ENCODE peak calls at places on chromosomes 2 and 18, in ten cellular contexts. One of them, this sample, is unnamed.

GRCh38 chr2:241107384-241107783 is 5.3 kb upstream of the MTERF4 start:
- DNase-seq in CD4-positive, alpha-beta T cell: no peak
- DNase-seq in cardiac muscle cell: no peak
- DNase-seq in A549: no peak
- DNase-seq in H9: no peak
- DNase-seq in dorsolateral prefrontal cortex: no peak
- DNase-seq in upper lobe of left lung: no peak
- DNase-seq in uterus: no peak
- DNase-seq in ovary: no peak
- DNase-seq in neural progenitor cell: no peak
- DNase-seq in this sample: no peak

GRCh38 chr2:218569038-218569431 is 396 bp downstream of the CNOT9 start:
- DNase-seq in CD4-positive, alpha-beta T cell: peak; percentile 31
- DNase-seq in cardiac muscle cell: peak; percentile 80
- DNase-seq in A549: peak; percentile 13
- DNase-seq in H9: no peak
- DNase-seq in dorsolateral prefrontal cortex: no peak
- DNase-seq in upper lobe of left lung: peak; percentile 54
- DNase-seq in uterus: peak; percentile 40
- DNase-seq in ovary: no peak
- DNase-seq in neural progenitor cell: peak; percentile 79
- DNase-seq in this sample: no peak

GRCh38 chr2:105950521-105951389 is 206.0 kb downstream of the NCK2 start:
- DNase-seq in CD4-positive, alpha-beta T cell: no peak
- DNase-seq in cardiac muscle cell: peak; percentile 45
- DNase-seq in A549: no peak
- DNase-seq in H9: peak; percentile 52
- DNase-seq in dorsolateral prefrontal cortex: no peak
- DNase-seq in upper lobe of left lung: no peak
- DNase-seq in uterus: no peak
- DNase-seq in ovary: no peak
- DNase-seq in neural progenitor cell: peak; percentile 93
- DNase-seq in this sample: no peak

GRCh38 chr2:130796280-130796679 is 40.4 kb upstream of the ARHGEF4 start:
- DNase-seq in CD4-positive, alpha-beta T cell: no peak
- DNase-seq in cardiac muscle cell: no peak
- DNase-seq in A549: no peak
- DNase-seq in H9: peak; percentile 73
- DNase-seq in dorsolateral prefrontal cortex: no peak
- DNase-seq in upper lobe of left lung: no peak
- DNase-seq in uterus: no peak
- DNase-seq in ovary: no peak
- DNase-seq in neural progenitor cell: peak; percentile 23
- DNase-seq in this sample: no peak

GRCh38 chr2:128593518-128594272 is 275.0 kb upstream of the HS6ST1 start:
- DNase-seq in CD4-positive, alpha-beta T cell: no peak
- DNase-seq in cardiac muscle cell: peak; percentile 83
- DNase-seq in A549: no peak
- DNase-seq in H9: no peak
- DNase-seq in dorsolateral prefrontal cortex: no peak
- DNase-seq in upper lobe of left lung: no peak
- DNase-seq in uterus: no peak
- DNase-seq in ovary: no peak
- DNase-seq in neural progenitor cell: peak; percentile 55
- DNase-seq in this sample: no peak

GRCh38 chr2:118202707-118203303 is 114.5 kb downstream of the INSIG2 start:
- DNase-seq in CD4-positive, alpha-beta T cell: peak; percentile 33
- DNase-seq in cardiac muscle cell: peak; percentile 78
- DNase-seq in A549: peak; percentile 33
- DNase-seq in H9: peak; percentile 71
- DNase-seq in dorsolateral prefrontal cortex: no peak
- DNase-seq in upper lobe of left lung: no peak
- DNase-seq in uterus: no peak
- DNase-seq in ovary: no peak
- DNase-seq in neural progenitor cell: peak; percentile 76
- DNase-seq in this sample: peak; percentile 53

GRCh38 chr2:54371461-54372065 is 84.6 kb upstream of the SPTBN1 start:
- DNase-seq in CD4-positive, alpha-beta T cell: no peak
- DNase-seq in cardiac muscle cell: no peak
- DNase-seq in A549: no peak
- DNase-seq in H9: no peak
- DNase-seq in dorsolateral prefrontal cortex: no peak
- DNase-seq in upper lobe of left lung: no peak
- DNase-seq in uterus: no peak
- DNase-seq in ovary: no peak
- DNase-seq in neural progenitor cell: no peak
- DNase-seq in this sample: no peak

GRCh38 chr2:195646424-195646823 is 10.6 kb upstream of the SLC39A10 start:
- DNase-seq in CD4-positive, alpha-beta T cell: no peak
- DNase-seq in cardiac muscle cell: no peak
- DNase-seq in A549: no peak
- DNase-seq in H9: peak; percentile 49
- DNase-seq in dorsolateral prefrontal cortex: no peak
- DNase-seq in upper lobe of left lung: no peak
- DNase-seq in uterus: no peak
- DNase-seq in ovary: no peak
- DNase-seq in neural progenitor cell: peak; percentile 29
- DNase-seq in this sample: no peak

GRCh38 chr2:134504586-134505336 is 214.0 kb downstream of the TMEM163 start:
- DNase-seq in CD4-positive, alpha-beta T cell: no peak
- DNase-seq in cardiac muscle cell: no peak
- DNase-seq in A549: no peak
- DNase-seq in H9: no peak
- DNase-seq in dorsolateral prefrontal cortex: no peak
- DNase-seq in upper lobe of left lung: peak; percentile 38
- DNase-seq in uterus: no peak
- DNase-seq in ovary: no peak
- DNase-seq in neural progenitor cell: no peak
- DNase-seq in this sample: no peak

GRCh38 chr2:234257859-234258561 is 207.5 kb downstream of the SPP2 start:
- DNase-seq in CD4-positive, alpha-beta T cell: no peak
- DNase-seq in cardiac muscle cell: peak; percentile 34
- DNase-seq in A549: peak; percentile 94
- DNase-seq in H9: peak; percentile 78
- DNase-seq in dorsolateral prefrontal cortex: no peak
- DNase-seq in upper lobe of left lung: peak; percentile 37
- DNase-seq in uterus: no peak
- DNase-seq in ovary: no peak
- DNase-seq in neural progenitor cell: peak; percentile 60
- DNase-seq in this sample: peak; percentile 94

GRCh38 chr18:63148449-63149199 is 170.9 kb downstream of the BCL2 start:
- DNase-seq in CD4-positive, alpha-beta T cell: no peak
- DNase-seq in cardiac muscle cell: no peak
- DNase-seq in A549: no peak
- DNase-seq in H9: no peak
- DNase-seq in dorsolateral prefrontal cortex: no peak
- DNase-seq in upper lobe of left lung: no peak
- DNase-seq in uterus: peak; percentile 65
- DNase-seq in ovary: peak; percentile 52
- DNase-seq in neural progenitor cell: no peak
- DNase-seq in this sample: no peak

GRCh38 chr2:94956797-94957391 is 68.6 kb upstream of the MAL start:
- DNase-seq in CD4-positive, alpha-beta T cell: peak; percentile 10
- DNase-seq in cardiac muscle cell: peak; percentile 0
- DNase-seq in A549: peak; percentile 43
- DNase-seq in H9: no peak
- DNase-seq in dorsolateral prefrontal cortex: no peak
- DNase-seq in upper lobe of left lung: no peak
- DNase-seq in uterus: no peak
- DNase-seq in ovary: no peak
- DNase-seq in neural progenitor cell: no peak
- DNase-seq in this sample: peak; percentile 5

GRCh38 chr2:182372661-182373060 is 54.2 kb downstream of the PDE1A start:
- DNase-seq in CD4-positive, alpha-beta T cell: no peak
- DNase-seq in cardiac muscle cell: no peak
- DNase-seq in A549: peak; percentile 55
- DNase-seq in H9: no peak
- DNase-seq in dorsolateral prefrontal cortex: no peak
- DNase-seq in upper lobe of left lung: no peak
- DNase-seq in uterus: peak; percentile 29
- DNase-seq in ovary: no peak
- DNase-seq in neural progenitor cell: no peak
- DNase-seq in this sample: peak; percentile 17

DNA sequence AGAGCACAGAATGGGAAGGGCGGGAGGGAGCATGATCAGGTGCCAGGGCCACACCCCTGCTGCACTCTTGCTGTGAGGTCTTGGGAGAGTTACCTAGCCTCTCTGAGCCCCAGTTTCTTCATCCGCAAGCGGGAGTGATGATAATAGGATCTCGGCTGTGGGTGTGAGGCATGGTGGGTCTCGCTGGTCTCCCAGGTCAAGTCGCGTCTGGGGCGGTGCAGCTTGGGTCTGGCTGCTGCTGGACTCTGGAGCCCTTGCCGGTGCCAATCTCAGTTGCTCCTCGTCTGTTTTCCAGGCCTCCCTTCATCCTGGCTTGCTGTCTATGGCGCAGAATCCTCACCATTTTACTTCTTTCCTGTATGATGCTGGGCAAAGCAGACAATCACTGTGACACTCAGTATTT is 130.3 kb upstream of the RAB12 start:
- DNase-seq in CD4-positive, alpha-beta T cell: no peak
- DNase-seq in cardiac muscle cell: no peak
- DNase-seq in A549: no peak
- DNase-seq in H9: no peak
- DNase-seq in dorsolateral prefrontal cortex: no peak
- DNase-seq in upper lobe of left lung: no peak
- DNase-seq in uterus: no peak
- DNase-seq in ovary: no peak
- DNase-seq in neural progenitor cell: no peak
- DNase-seq in this sample: no peak
- H3K27ac ChIP-seq in CD4-positive, alpha-beta T cell: no peak overlapping the region
- H3K27ac ChIP-seq in cardiac muscle cell: no peak overlapping the region
- H3K27ac ChIP-seq in A549: no peak overlapping the region
- H3K27ac ChIP-seq in H9: no peak overlapping the region
- H3K27ac ChIP-seq in dorsolateral prefrontal cortex: no peak overlapping the region
- H3K27ac ChIP-seq in upper lobe of left lung: no peak overlapping the region
- H3K27ac ChIP-seq in uterus: no peak overlapping the region
- H3K27ac ChIP-seq in ovary: no peak overlapping the region
- H3K27ac ChIP-seq in neural progenitor cell: no peak overlapping the region
- H3K27ac ChIP-seq in this sample: no peak overlapping the region

GRCh38 chr2:237701859-237702370 is 74.5 kb downstream of the LRRFIP1 start:
- DNase-seq in CD4-positive, alpha-beta T cell: no peak
- DNase-seq in cardiac muscle cell: no peak
- DNase-seq in A549: no peak
- DNase-seq in H9: no peak
- DNase-seq in dorsolateral prefrontal cortex: no peak
- DNase-seq in upper lobe of left lung: no peak
- DNase-seq in uterus: no peak
- DNase-seq in ovary: no peak
- DNase-seq in neural progenitor cell: no peak
- DNase-seq in this sample: no peak
- H3K27ac ChIP-seq in CD4-positive, alpha-beta T cell: peak overlapping the region; percentile 64
- H3K27ac ChIP-seq in cardiac muscle cell: peak overlapping the region; percentile 92
- H3K27ac ChIP-seq in A549: peak overlapping the region; percentile 70
- H3K27ac ChIP-seq in H9: peak overlapping the region; percentile 7
- H3K27ac ChIP-seq in dorsolateral prefrontal cortex: peak overlapping the region; percentile 10
- H3K27ac ChIP-seq in upper lobe of left lung: peak overlapping the region; percentile 84
- H3K27ac ChIP-seq in uterus: peak overlapping the region; percentile 94
- H3K27ac ChIP-seq in ovary: peak overlapping the region; percentile 69
- H3K27ac ChIP-seq in neural progenitor cell: no peak overlapping the region
- H3K27ac ChIP-seq in this sample: peak overlapping the region; percentile 81

GRCh38 chr2:47086054-47086471 is 69.0 kb downstream of the STPG4 start:
- DNase-seq in CD4-positive, alpha-beta T cell: no peak
- DNase-seq in cardiac muscle cell: no peak
- DNase-seq in A549: no peak
- DNase-seq in H9: no peak
- DNase-seq in dorsolateral prefrontal cortex: no peak
- DNase-seq in upper lobe of left lung: no peak
- DNase-seq in uterus: no peak
- DNase-seq in ovary: peak; percentile 35
- DNase-seq in neural progenitor cell: no peak
- DNase-seq in this sample: no peak

GRCh38 chr2:47086571-47086970 is 68.5 kb downstream of the STPG4 start:
- DNase-seq in CD4-positive, alpha-beta T cell: no peak
- DNase-seq in cardiac muscle cell: no peak
- DNase-seq in A549: no peak
- DNase-seq in H9: no peak
- DNase-seq in dorsolateral prefrontal cortex: no peak
- DNase-seq in upper lobe of left lung: no peak
- DNase-seq in uterus: no peak
- DNase-seq in ovary: peak; percentile 47
- DNase-seq in neural progenitor cell: no peak
- DNase-seq in this sample: no peak

GRCh38 chr2:47089083-47089464 is 66.0 kb downstream of the STPG4 start:
- DNase-seq in CD4-positive, alpha-beta T cell: no peak
- DNase-seq in cardiac muscle cell: no peak
- DNase-seq in A549: no peak
- DNase-seq in H9: no peak
- DNase-seq in dorsolateral prefrontal cortex: no peak
- DNase-seq in upper lobe of left lung: no peak
- DNase-seq in uterus: no peak
- DNase-seq in ovary: no peak
- DNase-seq in neural progenitor cell: no peak
- DNase-seq in this sample: no peak

GRCh38 chr2:47087051-47087450 is 68.1 kb downstream of the STPG4 start:
- DNase-seq in CD4-positive, alpha-beta T cell: no peak
- DNase-seq in cardiac muscle cell: no peak
- DNase-seq in A549: no peak
- DNase-seq in H9: no peak
- DNase-seq in dorsolateral prefrontal cortex: no peak
- DNase-seq in upper lobe of left lung: no peak
- DNase-seq in uterus: no peak
- DNase-seq in ovary: no peak
- DNase-seq in neural progenitor cell: no peak
- DNase-seq in this sample: no peak

DNA sequence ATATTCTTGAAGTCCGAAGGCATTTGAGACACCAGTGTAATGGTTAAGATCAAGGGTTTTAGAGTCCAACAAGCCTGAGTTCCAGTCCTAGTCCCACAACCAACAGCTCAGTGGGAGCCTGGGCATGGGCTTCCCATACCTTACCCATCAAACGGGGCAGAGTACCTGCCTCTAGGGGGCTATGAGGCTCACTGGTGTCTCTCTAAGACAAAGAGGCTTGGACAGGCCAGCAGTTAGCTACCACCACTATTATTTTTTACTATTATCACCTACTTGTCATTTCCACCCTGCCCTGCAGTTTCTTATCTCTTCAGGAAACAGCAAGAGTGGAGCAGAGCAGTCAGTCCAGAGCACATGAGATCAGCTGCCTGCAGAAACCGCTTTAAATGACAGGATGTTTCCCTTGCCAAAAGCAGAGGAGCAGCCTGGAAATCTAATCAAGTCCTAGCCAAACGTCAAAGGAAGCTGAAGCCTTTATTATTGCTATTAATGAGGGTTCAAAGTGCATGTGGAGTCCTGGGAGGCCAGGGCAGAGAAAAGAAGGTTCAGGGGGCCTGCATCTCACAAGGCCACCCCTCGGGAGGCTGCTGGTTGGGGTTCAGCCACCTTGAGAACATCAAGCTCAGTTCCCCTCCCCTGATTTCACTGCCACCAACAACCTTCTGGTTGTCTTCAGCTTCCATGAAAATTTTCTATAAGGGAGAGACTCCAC is 66.6 kb downstream of the STPG4 start:
- DNase-seq in CD4-positive, alpha-beta T cell: no peak
- DNase-seq in cardiac muscle cell: no peak
- DNase-seq in A549: no peak
- DNase-seq in H9: peak; percentile 52
- DNase-seq in dorsolateral prefrontal cortex: no peak
- DNase-seq in upper lobe of left lung: no peak
- DNase-seq in uterus: no peak
- DNase-seq in ovary: no peak
- DNase-seq in neural progenitor cell: no peak
- DNase-seq in this sample: no peak
- H3K27ac ChIP-seq in CD4-positive, alpha-beta T cell: no peak overlapping the region
- H3K27ac ChIP-seq in cardiac muscle cell: peak overlapping the region; percentile 32
- H3K27ac ChIP-seq in A549: peak overlapping the region; percentile 90
- H3K27ac ChIP-seq in H9: no peak overlapping the region
- H3K27ac ChIP-seq in dorsolateral prefrontal cortex: no peak overlapping the region
- H3K27ac ChIP-seq in upper lobe of left lung: peak overlapping the region; percentile 28
- H3K27ac ChIP-seq in uterus: peak overlapping the region; percentile 76
- H3K27ac ChIP-seq in ovary: no peak overlapping the region
- H3K27ac ChIP-seq in neural progenitor cell: no peak overlapping the region
- H3K27ac ChIP-seq in this sample: no peak overlapping the region

GRCh38 chr18:58255701-58256311 is 211.8 kb downstream of the NEDD4L start:
- DNase-seq in CD4-positive, alpha-beta T cell: no peak
- DNase-seq in cardiac muscle cell: no peak
- DNase-seq in A549: no peak
- DNase-seq in H9: no peak
- DNase-seq in dorsolateral prefrontal cortex: no peak
- DNase-seq in upper lobe of left lung: no peak
- DNase-seq in uterus: no peak
- DNase-seq in ovary: no peak
- DNase-seq in neural progenitor cell: no peak
- DNase-seq in this sample: no peak
- H3K27ac ChIP-seq in CD4-positive, alpha-beta T cell: no peak overlapping the region
- H3K27ac ChIP-seq in cardiac muscle cell: no peak overlapping the region
- H3K27ac ChIP-seq in A549: no peak overlapping the region
- H3K27ac ChIP-seq in H9: no peak overlapping the region
- H3K27ac ChIP-seq in dorsolateral prefrontal cortex: no peak overlapping the region
- H3K27ac ChIP-seq in upper lobe of left lung: no peak overlapping the region
- H3K27ac ChIP-seq in uterus: no peak overlapping the region
- H3K27ac ChIP-seq in ovary: no peak overlapping the region
- H3K27ac ChIP-seq in neural progenitor cell: no peak overlapping the region
- H3K27ac ChIP-seq in this sample: no peak overlapping the region

This sample was measured in Panc1.